ENCODE peak calls at places on chromosomes 6 and 20, in five cellular contexts. H is BE2C, Z is astrocyte of the cerebellum, T is tibial nerve, V is astrocyte. C is an unnamed sample.
A peak's percentile ranks its signal among the peaks of the same experiment; 100 is the strongest.

GRCh38 chr6:30483677-30484279 is 5.5 kb upstream of the HLA-E start:
- DNase-seq in H (peak; percentile 36), Z (peak; percentile 63), T (peak; percentile 88), V (peak; percentile 40), C (peak; percentile 64)

GRCh38 chr6:136052046-136052445 is 198.1 kb downstream of the MTFR2 start:
- DNase-seq in H (no peak), Z (no peak), T (no peak), V (no peak), C (no peak)

GRCh38 chr20:1313236-1313964 is 15.5 kb downstream of the SDCBP2 start:
- DNase-seq in H (peak; percentile 69), Z (peak; percentile 39), T (peak; percentile 69), V (peak; percentile 32), C (peak; percentile 38)

GRCh38 chr6:73667798-73668197 is 14.0 kb upstream of the SLC17A5 start:
- DNase-seq in H (no peak), Z (no peak), T (no peak), V (no peak), C (no peak)

GRCh38 chr6:129281173-129281796 is 398.3 kb downstream of the LAMA2 start:
- DNase-seq in H (no peak), Z (no peak), T (no peak), V (no peak), C (no peak)

GRCh38 chr20:62984666-62985065 is 22.1 kb downstream of the BHLHE23 start:
- DNase-seq in H (no peak), Z (no peak), T (no peak), V (no peak), C (no peak)

GRCh38 chr6:155272353-155273222 is 8.8 kb downstream of the CLDN20 start:
- DNase-seq in H (no peak), Z (peak; percentile 19), T (no peak), V (peak; percentile 16), C (no peak)

GRCh38 chr6:153357391-153357790 is 226.3 kb upstream of the RGS17 start:
- DNase-seq in H (no peak), Z (no peak), T (no peak), V (no peak), C (no peak)

GRCh38 chr6:22569281-22570184 is at the start of gene HDGFL1:
- DNase-seq in H (no peak), Z (no peak), T (no peak), V (no peak), C (no peak)

GRCh38 chr6:80403365-80403764 is 296.9 kb downstream of the BCKDHB start:
- DNase-seq in H (no peak), Z (no peak), T (no peak), V (no peak), C (no peak)

GRCh38 chr20:44450279-44450937 is 25.3 kb upstream of the TTPAL start:
- DNase-seq in H (no peak), Z (no peak), T (no peak), V (no peak), C (no peak)

GRCh38 chr6:26388014-26388413 is 5.1 kb downstream of the BTN2A2 start:
- DNase-seq in H (no peak), Z (no peak), T (no peak), V (no peak), C (no peak)

GRCh38 chr6:69866351-69867074 is at the start of gene COL19A1:
- DNase-seq in H (peak; percentile 58), Z (no peak), T (no peak), V (no peak), C (no peak)

GRCh38 chr6:156634971-156635371 is 142.2 kb upstream of the ARID1B start:
- DNase-seq in H (no peak), Z (no peak), T (no peak), V (no peak), C (no peak)

GRCh38 chr6:28974505-28974904 is 30.6 kb downstream of the ZNF311 start:
- DNase-seq in H (no peak), Z (no peak), T (no peak), V (no peak), C (no peak)

GRCh38 chr6:127938701-127939100 is 37.8 kb upstream of the THEMIS start:
- DNase-seq in H (no peak), Z (peak; percentile 16), T (no peak), V (peak; percentile 38), C (peak; percentile 60)

GRCh38 chr6:110542311-110543024 is 66.1 kb upstream of the SLC22A16 start:
- DNase-seq in H (peak; percentile 50), Z (no peak), T (peak; percentile 44), V (no peak), C (no peak)

GRCh38 chr6:13331516-13332348 is 3.4 kb upstream of the TBC1D7 start:
- DNase-seq in H (no peak), Z (no peak), T (no peak), V (no peak), C (peak; percentile 50)

GRCh38 chr6:39881851-39882566 is 52.3 kb downstream of the MOCS1 start:
- DNase-seq in H (no peak), Z (peak; percentile 77), T (peak; percentile 36), V (peak; percentile 94), C (no peak)

GRCh38 chr6:4820704-4821276 is 44.6 kb downstream of the CDYL start:
- DNase-seq in H (no peak), Z (no peak), T (no peak), V (peak; percentile 47), C (no peak)

GRCh38 chr20:49762940-49763766 is 49.5 kb upstream of the B4GALT5 start:
- DNase-seq in H (no peak), Z (no peak), T (no peak), V (no peak), C (peak; percentile 29)

GRCh38 chr20:21184810-21185209 is 58.9 kb downstream of the KIZ start:
- DNase-seq in H (no peak), Z (no peak), T (no peak), V (peak; percentile 11), C (peak; percentile 86)

GRCh38 chr20:33232486-33233072 is 3.2 kb upstream of the BPIFA1 start:
- DNase-seq in H (no peak), Z (no peak), T (no peak), V (no peak), C (no peak)

GRCh38 chr6:63802606-63803206 is 167.1 kb downstream of the PHF3 start:
- DNase-seq in H (peak; percentile 28), Z (peak; percentile 8), T (no peak), V (no peak), C (peak; percentile 45)

GRCh38 chr20:58306421-58307261 is 2.9 kb upstream of the RAB22A start:
- DNase-seq in H (no peak), Z (no peak), T (peak; percentile 16), V (peak; percentile 84), C (peak; percentile 96)

GRCh38 chr20:50040432-50041237 is 57.9 kb downstream of the SNAI1 start:
- DNase-seq in H (no peak), Z (no peak), T (no peak), V (no peak), C (no peak)

GRCh38 chr6:13988908-13989307 is 64.2 kb downstream of the RNF182 start:
- DNase-seq in H (no peak), Z (no peak), T (no peak), V (no peak), C (no peak)

GRCh38 chr6:52403627-52404026 is 16.5 kb upstream of the EFHC1 start:
- DNase-seq in H (peak; percentile 93), Z (no peak), T (no peak), V (no peak), C (no peak)

GRCh38 chr6:5398530-5398929 is 137.2 kb downstream of the FARS2 start:
- DNase-seq in H (no peak), Z (no peak), T (no peak), V (peak; percentile 39), C (peak; percentile 78)

GRCh38 chr6:15319677-15320076 is 73.8 kb downstream of the JARID2 start:
- DNase-seq in H (no peak), Z (no peak), T (no peak), V (no peak), C (no peak)

GRCh38 chr6:85632164-85632942 is 10.3 kb downstream of the SYNCRIP start:
- DNase-seq in H (no peak), Z (no peak), T (no peak), V (no peak), C (no peak)

DNA sequence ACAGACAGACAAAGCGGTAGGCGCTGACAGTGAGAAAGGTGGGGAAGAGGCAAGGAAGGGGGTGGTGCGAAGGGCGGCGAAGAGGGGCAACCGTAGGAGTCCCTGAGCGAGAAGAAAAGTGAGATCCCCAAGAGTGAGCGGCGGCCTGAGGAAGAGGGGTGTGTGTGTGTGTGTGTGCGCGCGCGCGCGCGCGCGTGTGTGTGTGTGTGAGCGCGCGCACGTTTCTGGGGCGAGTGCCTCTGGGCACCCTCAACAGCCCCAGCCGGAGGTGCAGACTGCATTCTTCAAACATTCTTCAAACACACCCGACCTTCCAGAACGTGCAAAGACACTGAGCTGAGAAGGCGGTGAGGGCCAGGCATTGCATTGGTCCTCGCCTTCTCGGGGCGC is 76.2 kb upstream of the FOXP4 start:
- DNase-seq in H (no peak), Z (no peak), T (no peak), V (peak; percentile 25), C (peak; percentile 8)
- H3K4me3 ChIP-seq in H (no peak overlapping the region), Z (peak overlapping the region; percentile 10), T (no peak overlapping the region), V (peak overlapping the region; percentile 33), C (no peak overlapping the region)

GRCh38 chr20:46564241-46564957 is 13.9 kb upstream of the OCSTAMP start:
- DNase-seq in H (no peak), Z (no peak), T (no peak), V (no peak), C (no peak)

GRCh38 chr20:46562009-46562372 is 11.5 kb upstream of the OCSTAMP start:
- DNase-seq in H (no peak), Z (no peak), T (no peak), V (no peak), C (no peak)

GRCh38 chr20:46563848-46564197 is 13.4 kb upstream of the OCSTAMP start:
- DNase-seq in H (no peak), Z (no peak), T (no peak), V (no peak), C (no peak)

GRCh38 chr20:46562373-46563169 is 12.1 kb upstream of the OCSTAMP start:
- DNase-seq in H (peak; percentile 74), Z (peak; percentile 5), T (peak; percentile 95), V (peak; percentile 19), C (peak; percentile 51)

GRCh38 chr20:46563170-46563847 is 12.9 kb upstream of the OCSTAMP start:
- DNase-seq in H (no peak), Z (no peak), T (no peak), V (no peak), C (no peak)
- TF ChIP-seq CTCF in H (no peak), Z (no peak), T (no peak), V (no peak), C (no peak)

GRCh38 chr6:106085687-106085983 is 501 bp upstream of the PRDM1 start:
- DNase-seq in H (no peak), Z (no peak), T (no peak), V (no peak), C (no peak)

GRCh38 chr6:106092279-106092678 is 6.1 kb downstream of the PRDM1 start:
- DNase-seq in H (no peak), Z (no peak), T (no peak), V (no peak), C (no peak)

GRCh38 chr6:106085984-106086832 is at the start of gene PRDM1:
- DNase-seq in H (peak; percentile 70), Z (no peak), T (peak; percentile 58), V (peak; percentile 62), C (peak; percentile 84)

GRCh38 chr6:106087548-106088325 is 1.6 kb downstream of the PRDM1 start:
- DNase-seq in H (no peak), Z (peak; percentile 57), T (peak; percentile 29), V (peak; percentile 80), C (peak; percentile 62)

GRCh38 chr6:106089981-106090380 is 3.8 kb downstream of the PRDM1 start:
- DNase-seq in H (no peak), Z (no peak), T (no peak), V (no peak), C (no peak)
- H3K4me3 ChIP-seq in H (no peak overlapping the region), Z (peak overlapping the region; percentile 67), T (no peak overlapping the region), V (peak overlapping the region; percentile 27), C (no peak overlapping the region)

GRCh38 chr6:31652925-31653724 is 664 bp upstream of the BAG6 start:
- DNase-seq in H (peak; percentile 90), Z (no peak), T (peak; percentile 91), V (peak; percentile 84), C (no peak)
- TF ChIP-seq CTCF in H (no peak), Z (no peak), T (peak; percentile 12), V (no peak), C (no peak)

C was measured in bronchial epithelial cell.